ENCODE peak calls at places on chromosomes 2 and 18, in seven cellular contexts. X is aorta, C is prostate gland, J is neuronal stem cell, L is left ventricle myocardium inferior, Q is body of pancreas, N is small intestine. B is an unnamed sample.

GRCh38 chr2:49928541-49928940 is 774.2 kb upstream of the FSHR start:
- DNase-seq in X (no peak), C (no peak), J (no peak), L (no peak), Q (no peak), N (no peak), B (no peak)

GRCh38 chr2:166230024-166230723 is 102.4 kb upstream of the SCN1A start:
- DNase-seq in X (no peak), C (no peak), J (no peak), L (no peak), Q (no peak), N (peak), B (no peak)

GRCh38 chr18:518081-518480 is 17.6 kb upstream of the COLEC12 start:
- DNase-seq in X (no peak), C (no peak), J (no peak), L (no peak), Q (no peak), N (no peak), B (no peak)

GRCh38 chr18:354003-354402 is 86.2 kb upstream of the THOC1 start:
- DNase-seq in X (no peak), C (no peak), J (no peak), L (no peak), Q (no peak), N (no peak), B (no peak)

GRCh38 chr2:31217465-31218200 is at the start of gene CAPN14:
- DNase-seq in X (no peak), C (no peak), J (no peak), L (no peak), Q (no peak), N (no peak), B (no peak)

GRCh38 chr2:3535467-3535793 is 16.1 kb upstream of the ADI1 start:
- DNase-seq in X (no peak), C (no peak), J (no peak), L (no peak), Q (no peak), N (no peak), B (no peak)

GRCh38 chr2:45823723-45824206 is 172.3 kb downstream of the PRKCE start:
- DNase-seq in X (peak), C (peak), J (no peak), L (peak), Q (peak), N (no peak), B (peak)

GRCh38 chr2:215828528-215829184 is 184.7 kb downstream of the MREG start:
- DNase-seq in X (no peak), C (peak), J (peak), L (no peak), Q (peak), N (peak), B (peak)

GRCh38 chr2:229686122-229686919 is 28.0 kb downstream of the DNER start:
- DNase-seq in X (no peak), C (no peak), J (no peak), L (no peak), Q (no peak), N (no peak), B (no peak)

GRCh38 chr18:31648966-31649429 is 35.4 kb downstream of the B4GALT6 start:
- DNase-seq in X (no peak), C (no peak), J (no peak), L (no peak), Q (no peak), N (peak), B (no peak)

GRCh38 chr18:22639026-22639463 is 221.3 kb upstream of the CTAGE1 start:
- DNase-seq in X (no peak), C (no peak), J (no peak), L (no peak), Q (no peak), N (peak), B (no peak)

GRCh38 chr18:61582205-61582710 is 249.0 kb downstream of the CDH20 start:
- DNase-seq in X (no peak), C (no peak), J (no peak), L (peak), Q (no peak), N (no peak), B (no peak)

GRCh38 chr2:11393711-11394236 is 49.3 kb upstream of the ROCK2 start:
- DNase-seq in X (no peak), C (no peak), J (no peak), L (no peak), Q (no peak), N (no peak), B (no peak)

GRCh38 chr2:99573624-99574251 is 83.9 kb upstream of the REV1 start:
- DNase-seq in X (no peak), C (no peak), J (no peak), L (no peak), Q (no peak), N (no peak), B (no peak)

GRCh38 chr2:233799716-233800115 is 21.6 kb downstream of the MROH2A start:
- DNase-seq in X (no peak), C (no peak), J (no peak), L (no peak), Q (no peak), N (no peak), B (peak)

DNA sequence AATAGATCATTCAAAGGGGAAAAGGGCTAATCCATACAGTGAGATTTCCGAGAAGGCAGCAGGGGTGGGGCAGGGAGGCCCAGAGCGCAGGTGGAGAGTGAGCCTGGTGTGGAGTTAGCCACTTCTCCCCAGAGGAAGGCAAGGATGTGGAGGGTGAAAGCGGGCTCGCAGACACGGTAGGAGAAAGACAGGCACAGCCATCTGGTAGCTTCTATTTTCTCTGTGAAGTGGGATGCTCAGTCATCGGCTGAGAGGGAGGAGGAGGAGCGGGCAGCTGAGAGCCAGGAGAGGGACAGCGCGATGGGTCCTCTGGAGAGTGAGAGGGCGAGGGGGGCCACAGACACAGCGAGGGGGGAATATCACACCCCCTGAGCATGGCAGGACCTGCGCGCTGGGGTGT is 153.3 kb upstream of the NDUFV2 start:
- DNase-seq in X (no peak), C (no peak), J (no peak), L (no peak), Q (no peak), N (no peak), B (no peak)
- H3K27ac ChIP-seq in X (no peak), C (no peak), J (no peak), L (no peak), Q (no peak), N (no peak), B (no peak)

GRCh38 chr2:73986085-73986680 is 1.5 kb downstream of the TET3 start:
- DNase-seq in X (no peak), C (no peak), J (no peak), L (no peak), Q (no peak), N (peak), B (no peak)
- H3K4me3 ChIP-seq in X (no peak), C (peak), J (peak), L (peak), Q (no peak), N (peak), B (no peak)

DNA sequence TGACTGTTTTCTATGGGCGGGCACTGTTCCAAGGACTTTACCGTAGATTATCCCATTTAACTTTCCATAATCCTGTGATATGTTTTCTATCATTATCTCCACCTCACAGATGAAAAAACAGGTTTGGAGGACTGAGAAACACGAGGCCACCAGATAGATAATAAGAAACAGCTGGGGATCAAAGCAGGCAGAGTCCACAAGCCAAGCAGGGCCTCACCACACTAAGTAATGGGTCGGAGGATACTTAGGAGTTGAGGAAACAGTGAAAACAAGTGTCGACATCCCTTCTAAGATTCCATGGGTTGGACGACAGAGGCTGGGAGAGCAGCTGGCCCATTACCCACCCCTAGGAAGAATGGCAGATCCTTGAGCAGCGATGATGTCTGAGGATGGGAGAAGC is 306.2 kb upstream of the NRP2 start:
- DNase-seq in X (no peak), C (no peak), J (no peak), L (no peak), Q (no peak), N (no peak), B (no peak)
- H3K27ac ChIP-seq in X (no peak), C (no peak), J (no peak), L (no peak), Q (no peak), N (no peak), B (no peak)

GRCh38 chr2:227871375-227871788 is at the start of gene DAW1:
- DNase-seq in X (peak), C (no peak), J (peak), L (peak), Q (peak), N (peak), B (peak)

GRCh38 chr2:227867386-227867785 is 4.0 kb upstream of the DAW1 start:
- DNase-seq in X (no peak), C (no peak), J (no peak), L (no peak), Q (no peak), N (no peak), B (no peak)

GRCh38 chr2:227865281-227865680 is 6.2 kb upstream of the DAW1 start:
- DNase-seq in X (no peak), C (no peak), J (no peak), L (no peak), Q (no peak), N (peak), B (no peak)

GRCh38 chr2:227872676-227873075 is 1.2 kb downstream of the DAW1 start:
- DNase-seq in X (no peak), C (no peak), J (no peak), L (no peak), Q (no peak), N (no peak), B (no peak)

GRCh38 chr2:227870710-227871374 is 589 bp upstream of the DAW1 start:
- DNase-seq in X (no peak), C (no peak), J (no peak), L (no peak), Q (no peak), N (peak), B (no peak)
- H3K4me3 ChIP-seq in X (no peak), C (no peak), J (peak), L (peak), Q (no peak), N (peak), B (peak)

GRCh38 chr2:28273751-28274150 is 118.9 kb upstream of the FOSL2 start:
- DNase-seq in X (no peak), C (no peak), J (no peak), L (no peak), Q (no peak), N (peak), B (no peak)
- H3K27ac ChIP-seq in X (no peak), C (no peak), J (no peak), L (no peak), Q (no peak), N (no peak), B (no peak)

DNA sequence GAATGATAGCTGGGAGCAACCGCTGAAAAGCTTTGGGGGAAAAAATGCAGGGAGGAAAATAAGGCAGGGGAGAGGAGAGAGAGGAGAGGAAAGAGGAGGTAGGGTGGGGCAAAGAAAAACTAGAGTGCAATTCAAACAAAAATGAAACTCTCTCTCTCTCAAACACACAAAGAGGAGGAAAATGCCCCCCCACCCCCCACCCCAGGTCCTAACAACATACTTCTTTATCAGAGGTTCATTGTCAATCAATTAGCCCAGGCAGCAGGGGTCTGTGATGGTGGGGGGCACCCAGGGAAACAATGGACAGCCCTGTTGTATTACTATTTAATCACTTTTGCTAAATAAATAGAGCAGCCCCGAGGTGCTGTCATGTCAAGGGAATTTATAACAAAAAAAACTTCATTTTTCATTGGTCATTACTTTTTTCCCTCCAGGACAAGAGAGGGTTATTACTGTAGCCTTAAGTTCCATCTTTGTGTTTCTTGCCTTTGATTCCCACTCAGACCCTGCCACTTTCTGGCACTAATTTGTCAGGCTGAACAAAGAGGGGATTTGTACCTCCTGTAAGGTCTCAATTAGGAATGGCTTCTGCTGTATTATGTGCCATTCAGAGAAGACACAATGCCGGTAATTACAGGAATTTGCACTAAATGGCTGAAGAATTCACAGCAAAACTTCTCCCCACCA is 55.0 kb downstream of the PLEKHM3 start:
- DNase-seq in X (no peak), C (no peak), J (peak), L (no peak), Q (no peak), N (no peak), B (no peak)
- H3K4me3 ChIP-seq in X (no peak), C (no peak), J (no peak), L (no peak), Q (no peak), N (no peak), B (no peak)

DNA sequence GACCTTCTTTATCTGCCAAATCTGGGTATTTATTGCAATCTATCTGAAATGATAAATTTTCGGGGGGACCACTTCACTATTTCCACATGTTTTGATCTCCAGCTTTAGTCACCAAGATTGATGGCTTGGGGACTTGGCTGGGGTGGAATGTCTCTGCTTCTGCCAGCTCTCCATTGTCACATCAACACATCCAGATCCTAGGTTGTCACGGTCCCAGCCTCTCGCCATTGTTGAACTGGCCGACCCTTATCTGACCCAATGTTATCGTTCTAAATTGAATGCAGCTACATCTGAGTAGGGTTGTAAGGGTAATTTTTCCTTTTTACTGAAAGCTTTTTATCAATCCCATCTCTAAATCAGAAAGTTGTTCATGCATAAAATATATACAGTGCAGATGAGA is 128.3 kb downstream of the COL4A4 start:
- DNase-seq in X (no peak), C (no peak), J (no peak), L (no peak), Q (no peak), N (no peak), B (no peak)
- H3K27ac ChIP-seq in X (no peak), C (no peak), J (no peak), L (no peak), Q (no peak), N (no peak), B (no peak)

DNA sequence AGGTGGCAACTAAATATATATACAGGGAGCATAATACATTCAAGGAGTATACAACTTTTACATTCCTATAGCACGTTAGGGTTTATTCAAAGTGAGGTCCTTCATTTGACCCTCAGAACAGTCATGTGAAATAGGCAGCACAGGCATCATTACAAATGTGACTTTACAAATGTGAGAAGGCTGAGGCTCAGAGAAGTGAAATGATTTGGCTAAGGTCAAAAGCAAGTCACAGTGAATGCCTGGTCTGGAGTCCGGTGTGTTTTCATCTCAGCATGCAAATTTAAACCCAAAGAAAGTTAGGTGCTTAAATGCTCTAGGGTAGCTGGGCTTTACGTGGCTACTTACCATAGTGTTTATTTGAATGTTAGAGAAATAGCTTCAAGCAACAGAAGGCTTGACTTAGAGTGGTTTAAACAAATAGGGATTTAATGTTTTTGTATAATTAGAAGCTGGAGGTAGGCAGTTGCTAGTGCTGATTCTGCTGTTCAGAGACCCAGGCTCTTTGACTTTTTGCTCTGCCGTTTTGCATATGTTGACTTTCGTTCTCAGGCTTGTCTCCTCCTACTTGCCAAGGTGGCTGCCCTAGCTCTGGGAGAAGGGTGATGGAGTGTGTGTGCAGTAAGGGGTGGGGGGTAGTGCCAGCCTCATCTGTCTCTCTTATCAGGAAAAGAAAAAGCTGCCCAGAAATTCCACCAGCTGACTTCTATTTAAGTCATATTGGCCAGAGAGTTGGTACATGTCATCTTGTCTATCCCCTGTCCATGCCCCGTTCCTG is 89.2 kb downstream of the PLCL1 start:
- DNase-seq in X (no peak), C (no peak), J (no peak), L (peak), Q (no peak), N (no peak), B (no peak)
- H3K4me3 ChIP-seq in X (no peak), C (no peak), J (no peak), L (peak), Q (no peak), N (no peak), B (no peak)

GRCh38 chr2:128835342-128835855 is 516.7 kb upstream of the HS6ST1 start:
- DNase-seq in X (no peak), C (no peak), J (no peak), L (no peak), Q (no peak), N (no peak), B (no peak)
- H3K27ac ChIP-seq in X (no peak), C (no peak), J (no peak), L (no peak), Q (no peak), N (no peak), B (no peak)

B was measured in thyroid gland.